ENCODE peak calls at places on chromosomes 5 and 9, in six cellular contexts. One of them, this sample, is unnamed.

GRCh38 chr5:122183098-122183794 is 53.9 kb downstream of the ZNF474 start:
- DNase-seq in effector memory CD8-positive, alpha-beta T cell: no peak
- DNase-seq in ecto neural progenitor cell: no peak
- DNase-seq in neural crest cell: no peak
- DNase-seq in lung: peak; percentile 74
- DNase-seq in GM19239: no peak
- DNase-seq in this sample: peak; percentile 33

GRCh38 chr5:1111727-1112289 is at the start of gene SLC12A7:
- DNase-seq in effector memory CD8-positive, alpha-beta T cell: peak; percentile 51
- DNase-seq in ecto neural progenitor cell: peak; percentile 78
- DNase-seq in neural crest cell: peak; percentile 35
- DNase-seq in lung: peak; percentile 63
- DNase-seq in GM19239: peak; percentile 88
- DNase-seq in this sample: no peak

GRCh38 chr9:134959126-134959970 is 41.6 kb upstream of the FCN1 start:
- DNase-seq in effector memory CD8-positive, alpha-beta T cell: no peak
- DNase-seq in ecto neural progenitor cell: no peak
- DNase-seq in neural crest cell: no peak
- DNase-seq in lung: no peak
- DNase-seq in GM19239: no peak
- DNase-seq in this sample: no peak

GRCh38 chr9:81363916-81364480 is 325.3 kb downstream of the TLE1 start:
- DNase-seq in effector memory CD8-positive, alpha-beta T cell: no peak
- DNase-seq in ecto neural progenitor cell: no peak
- DNase-seq in neural crest cell: no peak
- DNase-seq in lung: no peak
- DNase-seq in GM19239: no peak
- DNase-seq in this sample: no peak

GRCh38 chr5:142186821-142187594 is 78.4 kb downstream of the NDFIP1 start:
- DNase-seq in effector memory CD8-positive, alpha-beta T cell: no peak
- DNase-seq in ecto neural progenitor cell: no peak
- DNase-seq in neural crest cell: no peak
- DNase-seq in lung: no peak
- DNase-seq in GM19239: no peak
- DNase-seq in this sample: no peak

GRCh38 chr9:124574944-124575343 is 67.7 kb upstream of the NR5A1 start:
- DNase-seq in effector memory CD8-positive, alpha-beta T cell: no peak
- DNase-seq in ecto neural progenitor cell: no peak
- DNase-seq in neural crest cell: no peak
- DNase-seq in lung: no peak
- DNase-seq in GM19239: no peak
- DNase-seq in this sample: no peak

GRCh38 chr5:1511651-1512540 is 11.9 kb downstream of the LPCAT1 start:
- DNase-seq in effector memory CD8-positive, alpha-beta T cell: peak; percentile 0
- DNase-seq in ecto neural progenitor cell: peak; percentile 46
- DNase-seq in neural crest cell: no peak
- DNase-seq in lung: peak; percentile 28
- DNase-seq in GM19239: no peak
- DNase-seq in this sample: no peak

GRCh38 chr9:134318941-134319305 is 7.3 kb upstream of the RXRA start:
- DNase-seq in effector memory CD8-positive, alpha-beta T cell: no peak
- DNase-seq in ecto neural progenitor cell: no peak
- DNase-seq in neural crest cell: no peak
- DNase-seq in lung: no peak
- DNase-seq in GM19239: no peak
- DNase-seq in this sample: no peak

GRCh38 chr5:62017092-62017491 is 288.9 kb upstream of the KIF2A start:
- DNase-seq in effector memory CD8-positive, alpha-beta T cell: no peak
- DNase-seq in ecto neural progenitor cell: no peak
- DNase-seq in neural crest cell: no peak
- DNase-seq in lung: no peak
- DNase-seq in GM19239: no peak
- DNase-seq in this sample: no peak